ENCODE peak calls at places on chromosomes 5 and 9, in five cellular contexts. I, M, G, U and A are unnamed samples.

GRCh38 chr9:105911104-105911911 is 217.0 kb downstream of the TMEM38B start:
- DNase-seq in I (no peak), M (no peak), G (no peak), U (no peak), A (peak)

GRCh38 chr5:31604240-31604639 is 34.7 kb upstream of the PDZD2 start:
- DNase-seq in I (no peak), M (no peak), G (no peak), U (no peak), A (no peak)

GRCh38 chr9:119961774-119962408 is 592.7 kb upstream of the BRINP1 start:
- DNase-seq in I (no peak), M (no peak), G (peak), U (no peak), A (no peak)

GRCh38 chr9:111691686-111692329 is 30.4 kb downstream of the GNG10 start:
- DNase-seq in I (peak), M (no peak), G (no peak), U (no peak), A (peak)

GRCh38 chr5:128536861-128537305 is 1.2 kb downstream of the FBN2 start:
- DNase-seq in I (no peak), M (no peak), G (no peak), U (no peak), A (no peak)

GRCh38 chr5:68320094-68320986 is 104.8 kb downstream of the PIK3R1 start:
- DNase-seq in I (no peak), M (no peak), G (no peak), U (no peak), A (peak)

GRCh38 chr5:76086060-76086459 is 2.9 kb downstream of the SV2C start:
- DNase-seq in I (no peak), M (no peak), G (no peak), U (no peak), A (no peak)

GRCh38 chr9:137085918-137086530 is 761 bp upstream of the MAN1B1 start:
- DNase-seq in I (peak), M (no peak), G (peak), U (no peak), A (peak)

GRCh38 chr9:33661186-33661585 is 134.2 kb upstream of the PRSS3 start:
- DNase-seq in I (no peak), M (no peak), G (no peak), U (no peak), A (no peak)

GRCh38 chr5:1519631-1520141 is 4.1 kb downstream of the LPCAT1 start:
- DNase-seq in I (no peak), M (no peak), G (no peak), U (no peak), A (no peak)

GRCh38 chr9:18255747-18256146 is 218.2 kb upstream of the ADAMTSL1 start:
- DNase-seq in I (no peak), M (no peak), G (no peak), U (no peak), A (no peak)

GRCh38 chr5:97536683-97537082 is 353.6 kb upstream of the RIOK2 start:
- DNase-seq in I (no peak), M (no peak), G (no peak), U (no peak), A (no peak)

GRCh38 chr5:170269579-170269978 is 28.0 kb downstream of the LCP2 start:
- DNase-seq in I (peak), M (peak), G (peak), U (peak), A (no peak)

GRCh38 chr5:179788193-179788854 is 5.5 kb upstream of the LTC4S start:
- DNase-seq in I (no peak), M (no peak), G (no peak), U (no peak), A (no peak)

GRCh38 chr9:112194969-112195431 is 19.9 kb upstream of the SUSD1 start:
- DNase-seq in I (no peak), M (no peak), G (no peak), U (no peak), A (no peak)

GRCh38 chr9:133090752-133091325 is 29.1 kb downstream of the CEL start:
- DNase-seq in I (no peak), M (no peak), G (no peak), U (no peak), A (no peak)

GRCh38 chr9:131624636-131625241 is 79.4 kb downstream of the PRRT1B start:
- DNase-seq in I (no peak), M (no peak), G (no peak), U (no peak), A (no peak)

GRCh38 chr5:57698785-57699184 is 216.2 kb upstream of the ACTBL2 start:
- DNase-seq in I (peak), M (no peak), G (no peak), U (no peak), A (peak)

GRCh38 chr5:40682431-40683017 is 2.8 kb downstream of the PTGER4 start:
- DNase-seq in I (no peak), M (no peak), G (no peak), U (no peak), A (no peak)

GRCh38 chr9:98635374-98635773 is 73.4 kb downstream of the GABBR2 start:
- DNase-seq in I (peak), M (no peak), G (no peak), U (no peak), A (no peak)

GRCh38 chr5:164359931-164360290 is 854.5 kb downstream of the MAT2B start:
- DNase-seq in I (no peak), M (no peak), G (no peak), U (no peak), A (no peak)

GRCh38 chr9:33289501-33289900 is 815 bp upstream of the NFX1 start:
- DNase-seq in I (no peak), M (no peak), G (peak), U (no peak), A (no peak)

GRCh38 chr5:1732238-1732880 is 67.3 kb downstream of the MRPL36 start:
- DNase-seq in I (no peak), M (no peak), G (no peak), U (no peak), A (no peak)